ENCODE peak calls at places on chromosomes 11 and 22, in seven cellular contexts. A, C, Q, T, D, G and R are unnamed samples. For H3K36me3 and H3K4me1, the result is how much of the 10 kb centered on the place peaks cover.

GRCh38 chr11:2156416-2157182 is 4.4 kb downstream of the INS start:
- DNase-seq in A (peak), C (peak), Q (peak), T (peak), D (peak), G (peak), R (no peak)

GRCh38 chr11:66845876-66846212 is 2.6 kb downstream of the RCE1 start:
- DNase-seq in A (no peak), C (no peak), Q (no peak), T (no peak), D (no peak), G (no peak), R (peak)

GRCh38 chr11:124880958-124881357 is 15.7 kb downstream of the ROBO3 start:
- DNase-seq in A (no peak), C (no peak), Q (no peak), T (no peak), D (no peak), G (no peak), R (no peak)

GRCh38 chr22:26894766-26895485 is 237.5 kb downstream of the MIAT start:
- DNase-seq in A (peak), C (no peak), Q (no peak), T (no peak), D (peak), G (no peak), R (no peak)

GRCh38 chr11:85941380-85941973 is 86.3 kb downstream of the CCDC83 start:
- DNase-seq in A (peak), C (no peak), Q (no peak), T (peak), D (peak), G (peak), R (no peak)

GRCh38 chr11:6251120-6251733 is 8.4 kb upstream of the CCKBR start:
- DNase-seq in A (peak), C (peak), Q (peak), T (peak), D (peak), G (peak), R (peak)

GRCh38 chr11:35006389-35007128 is 90.1 kb downstream of the PDHX start:
- DNase-seq in A (no peak), C (no peak), Q (no peak), T (no peak), D (no peak), G (no peak), R (no peak)

GRCh38 chr11:27215471-27216267 is 147.3 kb downstream of the CCDC34 start:
- DNase-seq in A (no peak), C (no peak), Q (peak), T (no peak), D (no peak), G (no peak), R (peak)

GRCh38 chr22:31045900-31046587 is 35.1 kb upstream of the SMTN start:
- DNase-seq in A (no peak), C (no peak), Q (no peak), T (no peak), D (no peak), G (no peak), R (no peak)

GRCh38 chr22:37545703-37546435 is 14.4 kb upstream of the CDC42EP1 start:
- DNase-seq in A (peak), C (no peak), Q (peak), T (no peak), D (peak), G (peak), R (peak)

GRCh38 chr22:20211409-20211996 is 56.6 kb downstream of the RTN4R start:
- DNase-seq in A (no peak), C (no peak), Q (no peak), T (no peak), D (no peak), G (no peak), R (no peak)

GRCh38 chr11:33642461-33643166 is 58.0 kb downstream of the C11orf91 start:
- DNase-seq in A (peak), C (no peak), Q (no peak), T (no peak), D (no peak), G (no peak), R (no peak)

GRCh38 chr11:119356349-119357031 is 10.0 kb upstream of the MFRP start:
- DNase-seq in A (peak), C (peak), Q (peak), T (peak), D (peak), G (peak), R (peak)

GRCh38 chr22:39240841-39241631 is 3.7 kb downstream of the PDGFB start:
- DNase-seq in A (peak), C (peak), Q (no peak), T (no peak), D (peak), G (peak), R (peak)

GRCh38 chr11:8329961-8330361 is 66.3 kb upstream of the LMO1 start:
- DNase-seq in A (no peak), C (no peak), Q (no peak), T (peak), D (no peak), G (no peak), R (peak)

GRCh38 chr11:70351646-70352045 is 46.7 kb upstream of the CTTN start:
- DNase-seq in A (no peak), C (no peak), Q (no peak), T (no peak), D (no peak), G (no peak), R (no peak)

GRCh38 chr11:69666261-69666660 is 8.9 kb downstream of the LTO1 start:
- DNase-seq in A (no peak), C (no peak), Q (peak), T (no peak), D (no peak), G (no peak), R (peak)

GRCh38 chr11:78633516-78634310 is 59.0 kb upstream of the NARS2 start:
- DNase-seq in A (no peak), C (no peak), Q (no peak), T (no peak), D (no peak), G (no peak), R (no peak)

GRCh38 chr22:22458896-22459588 is 49.5 kb downstream of the ZNF280B start:
- DNase-seq in A (no peak), C (no peak), Q (no peak), T (no peak), D (no peak), G (no peak), R (no peak)

DNA sequence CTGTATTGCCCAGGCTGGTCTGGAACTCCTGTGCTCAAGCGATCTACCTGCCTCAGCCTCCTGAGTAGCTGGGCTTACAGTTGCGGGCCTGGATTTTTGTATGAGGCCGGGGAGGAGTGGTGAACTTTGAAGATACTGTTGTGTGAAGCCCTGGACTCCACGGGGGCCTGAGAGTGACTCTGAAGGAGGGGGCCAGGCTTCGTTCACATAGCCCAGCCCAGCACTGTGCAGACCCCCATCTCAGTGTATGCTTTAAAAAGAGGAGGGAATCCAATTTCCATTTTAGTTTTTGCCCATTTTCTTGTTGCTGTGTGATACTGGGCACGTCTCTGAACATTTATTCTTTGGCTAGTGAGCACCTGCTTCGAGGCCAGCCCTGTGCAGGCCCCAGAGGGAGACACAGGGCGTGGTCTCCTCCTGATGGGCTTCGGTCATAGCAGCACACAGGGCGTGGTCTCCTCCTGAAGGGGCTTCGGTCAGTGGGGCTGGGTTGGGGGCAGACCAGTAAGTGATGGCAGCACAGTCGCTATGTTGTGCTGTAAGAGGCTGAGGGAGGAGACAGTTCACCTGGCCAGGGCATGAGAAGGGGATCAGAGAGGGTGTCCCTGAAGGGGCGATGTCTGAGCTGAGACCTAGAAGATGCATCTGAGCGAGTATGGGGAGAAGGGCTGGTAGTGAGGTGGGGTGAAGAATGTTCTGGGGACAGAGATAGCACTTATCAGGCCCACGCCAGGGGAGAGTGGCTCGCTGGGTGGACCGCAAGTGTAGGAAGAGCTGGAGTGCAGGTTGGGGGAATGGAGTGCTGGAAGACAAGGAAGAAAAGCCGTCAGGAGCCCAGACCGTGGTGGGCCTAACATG is 14.0 kb downstream of the SAMM50 start:
- DNase-seq in A (no peak), C (no peak), Q (no peak), T (no peak), D (no peak), G (no peak), R (no peak)
- H3K36me3 ChIP-seq in A (under half), C (under half), Q (half or more), T (half or more), D (under half), G (half or more), R (half or more)

GRCh38 chr11:20278727-20279126 is 84.8 kb upstream of the HTATIP2 start:
- DNase-seq in A (no peak), C (no peak), Q (no peak), T (no peak), D (peak), G (no peak), R (no peak)

DNA sequence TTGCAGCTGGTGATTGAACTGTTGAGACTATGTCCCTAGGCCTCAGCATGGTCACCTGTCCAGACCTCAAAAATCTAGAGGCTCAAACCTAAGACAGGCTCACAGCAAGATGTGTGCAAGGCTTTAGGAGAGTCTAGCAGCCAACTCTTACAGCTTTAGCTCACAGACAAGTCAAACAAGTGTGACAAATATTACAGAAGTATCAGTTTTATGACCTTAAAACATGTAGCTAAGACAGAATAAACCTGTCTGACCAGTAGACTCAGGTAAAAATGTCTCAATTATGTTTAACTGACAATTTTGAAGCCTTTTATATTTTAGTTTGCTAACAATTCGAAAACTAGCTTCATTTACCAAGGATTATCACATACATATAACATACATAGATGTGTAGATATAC is 80.0 kb upstream of the HTATIP2 start:
- DNase-seq in A (no peak), C (no peak), Q (no peak), T (no peak), D (no peak), G (no peak), R (no peak)
- H3K4me3 ChIP-seq in A (no peak), C (no peak), Q (no peak), T (no peak), D (no peak), G (no peak), R (no peak)

GRCh38 chr11:117585631-117586030 is 211.4 kb downstream of the DSCAML1 start:
- DNase-seq in A (no peak), C (no peak), Q (no peak), T (no peak), D (no peak), G (no peak), R (no peak)

GRCh38 chr11:117588166-117588810 is 208.7 kb downstream of the DSCAML1 start:
- DNase-seq in A (no peak), C (no peak), Q (no peak), T (no peak), D (no peak), G (no peak), R (no peak)

GRCh38 chr11:117587416-117587815 is 209.6 kb downstream of the DSCAML1 start:
- DNase-seq in A (no peak), C (no peak), Q (no peak), T (no peak), D (no peak), G (no peak), R (no peak)

GRCh38 chr11:117584056-117584830 is 212.8 kb downstream of the DSCAML1 start:
- DNase-seq in A (no peak), C (no peak), Q (no peak), T (no peak), D (peak), G (no peak), R (no peak)

GRCh38 chr11:117586392-117586791 is 210.6 kb downstream of the DSCAML1 start:
- DNase-seq in A (no peak), C (no peak), Q (no peak), T (no peak), D (no peak), G (no peak), R (no peak)
- H3K4me1 ChIP-seq in A (under half), C (under half), Q (under half), T (under half), D (under half), G (under half), R (under half)

GRCh38 chr11:72004515-72005346 is 6.0 kb downstream of the IL18BP start:
- DNase-seq in A (no peak), C (no peak), Q (no peak), T (no peak), D (no peak), G (no peak), R (no peak)
- H3K36me3 ChIP-seq in A (half or more), C (under half), Q (half or more), T (half or more), D (under half), G (half or more), R (half or more)

DNA sequence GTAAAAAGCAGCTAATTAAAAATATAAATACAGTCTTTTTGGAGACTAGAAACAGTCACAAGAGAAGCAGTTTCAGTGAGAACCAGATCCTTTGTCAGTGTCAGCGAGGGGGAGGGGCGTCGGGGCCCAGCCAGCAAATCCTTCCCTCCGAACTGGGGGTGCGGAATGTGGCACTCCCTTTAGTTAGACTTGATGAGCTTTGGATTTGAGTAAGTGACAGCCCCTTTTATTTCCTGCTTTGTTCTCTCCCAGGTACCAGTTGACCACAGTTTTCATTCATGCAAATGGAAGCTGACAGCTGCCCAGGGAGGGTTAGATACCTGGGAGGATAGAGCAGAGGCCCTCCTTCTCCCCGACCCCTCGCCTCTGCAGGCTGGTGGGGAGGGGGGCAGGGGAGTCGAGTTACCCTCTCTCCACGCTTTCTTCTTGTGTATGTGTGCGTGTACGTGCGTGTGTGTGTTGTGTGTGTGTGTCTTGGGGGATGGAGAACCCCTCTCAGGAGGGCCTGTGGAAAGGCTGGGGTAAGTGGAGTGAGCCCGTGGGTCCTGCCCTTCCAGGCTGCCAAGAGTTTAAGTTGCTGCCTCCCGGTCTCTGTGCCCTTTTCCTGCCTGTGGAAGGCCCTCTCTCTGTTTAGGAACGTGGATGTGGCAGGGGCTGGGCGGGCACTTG is 38.3 kb downstream of the PTPRJ start:
- DNase-seq in A (no peak), C (no peak), Q (no peak), T (peak), D (no peak), G (no peak), R (no peak)
- H3K4me3 ChIP-seq in A (no peak), C (no peak), Q (no peak), T (no peak), D (no peak), G (no peak), R (no peak)

GRCh38 chr11:130698174-130698573 is 218.1 kb downstream of the SNX19 start:
- DNase-seq in A (no peak), C (no peak), Q (no peak), T (no peak), D (no peak), G (no peak), R (no peak)
- H3K4me1 ChIP-seq in A (under half), C (under half), Q (under half), T (under half), D (under half), G (under half), R (under half)

DNA sequence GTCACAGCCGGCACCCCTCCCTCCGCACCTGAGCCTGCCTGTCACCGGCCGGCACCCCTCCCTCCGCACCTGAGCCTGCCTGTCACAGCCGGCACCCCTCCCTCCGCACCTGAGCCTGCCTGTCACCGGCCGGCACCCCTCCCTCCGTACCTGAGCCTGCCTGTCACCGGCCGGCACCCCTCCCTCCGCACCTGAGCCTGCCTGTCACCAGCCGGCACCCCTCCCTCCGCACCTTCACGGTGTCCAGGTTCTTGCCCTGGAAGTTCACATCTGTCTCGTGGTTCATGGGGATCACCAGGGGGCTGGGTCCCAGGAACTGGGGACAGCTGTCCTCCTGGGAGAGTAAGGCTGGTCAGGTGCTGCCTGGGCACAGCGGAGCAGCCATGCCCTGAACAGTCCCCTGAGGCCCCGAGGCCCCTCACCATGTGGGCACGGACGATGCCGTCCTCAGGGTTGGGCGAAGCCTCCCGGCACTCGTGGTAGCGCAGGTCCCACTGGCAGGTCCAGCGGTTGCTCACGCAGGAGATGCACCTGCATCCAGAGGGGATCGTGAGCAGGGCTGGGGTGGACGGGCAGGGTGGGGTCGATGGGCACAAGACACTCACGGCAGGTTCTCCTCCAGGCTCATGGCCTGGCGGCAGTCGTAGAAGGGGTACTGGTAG is 15.5 kb upstream of the MAPK11 start:
- DNase-seq in A (no peak), C (no peak), Q (no peak), T (no peak), D (no peak), G (no peak), R (no peak)
- H3K36me3 ChIP-seq in A (under half), C (under half), Q (half or more), T (under half), D (under half), G (under half), R (half or more)

GRCh38 chr22:45051946-45052345 is 42.1 kb upstream of the PHF21B start:
- DNase-seq in A (no peak), C (no peak), Q (no peak), T (no peak), D (no peak), G (no peak), R (peak)

GRCh38 chr22:45055936-45056335 is 46.1 kb upstream of the PHF21B start:
- DNase-seq in A (no peak), C (no peak), Q (no peak), T (no peak), D (no peak), G (no peak), R (peak)

GRCh38 chr22:45051419-45051818 is 41.6 kb upstream of the PHF21B start:
- DNase-seq in A (no peak), C (no peak), Q (no peak), T (no peak), D (no peak), G (no peak), R (peak)

GRCh38 chr22:45053094-45053493 is 43.3 kb upstream of the PHF21B start:
- DNase-seq in A (no peak), C (no peak), Q (no peak), T (no peak), D (no peak), G (no peak), R (no peak)

DNA sequence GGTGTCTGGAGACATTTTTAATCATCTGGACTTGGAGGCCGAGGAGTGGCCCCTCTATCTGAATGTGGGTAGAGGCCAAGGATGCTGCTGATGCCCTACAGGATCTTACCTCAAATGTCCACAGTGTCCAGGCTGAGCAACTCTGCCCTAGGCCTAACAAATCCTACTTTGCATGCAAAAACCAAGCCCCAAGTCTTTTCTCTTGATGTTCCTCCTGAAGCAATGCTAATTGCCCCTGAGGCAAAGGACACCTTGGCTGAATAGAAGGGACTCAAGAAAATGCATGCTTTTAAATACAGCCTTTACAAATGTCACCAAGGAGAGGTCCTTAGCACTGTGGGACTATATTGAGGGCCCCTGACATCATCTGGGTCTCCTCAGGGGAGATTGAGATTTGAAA is 43.8 kb upstream of the PHF21B start:
- DNase-seq in A (no peak), C (no peak), Q (no peak), T (no peak), D (no peak), G (no peak), R (peak)
- H3K4me3 ChIP-seq in A (no peak), C (no peak), Q (no peak), T (no peak), D (no peak), G (no peak), R (no peak)